ENCODE peak calls at places on chromosomes 7 and 10, in seven cellular contexts. K is lower lobe of right lung, E is ovary, X is OCI-LY7, T is HCT116, Q is A549, O is stomach. D is an unnamed sample.

GRCh38 chr7:21146642-21147423 is 281.1 kb upstream of the SP4 start:
- DNase-seq in K (no peak), E (no peak), X (no peak), T (no peak), Q (no peak), O (no peak), D (no peak)

GRCh38 chr7:92831716-92832622 is 4.4 kb downstream of the CDK6 start:
- DNase-seq in K (no peak), E (no peak), X (no peak), T (no peak), Q (no peak), O (no peak), D (no peak)

GRCh38 chr10:47134166-47134565 is 165.8 kb upstream of the GDF10 start:
- DNase-seq in K (peak; percentile 66), E (no peak), X (no peak), T (no peak), Q (no peak), O (no peak), D (no peak)

GRCh38 chr10:12750526-12751201 is 250.8 kb downstream of the CCDC3 start:
- DNase-seq in K (no peak), E (no peak), X (no peak), T (no peak), Q (no peak), O (no peak), D (no peak)

GRCh38 chr7:107579881-107580715 is at the start of gene BCAP29:
- DNase-seq in K (peak; percentile 84), E (peak; percentile 59), X (peak; percentile 82), T (peak; percentile 38), Q (peak; percentile 64), O (peak; percentile 74), D (peak; percentile 92)

GRCh38 chr7:72416846-72417245 is 4.7 kb upstream of the CALN1 start:
- DNase-seq in K (no peak), E (no peak), X (no peak), T (no peak), Q (no peak), O (no peak), D (no peak)

GRCh38 chr7:38671901-38672559 is 40.9 kb upstream of the AMPH start:
- DNase-seq in K (no peak), E (no peak), X (peak; percentile 11), T (no peak), Q (no peak), O (no peak), D (no peak)

GRCh38 chr7:96182424-96183158 is 139.3 kb downstream of the SLC25A13 start:
- DNase-seq in K (no peak), E (no peak), X (no peak), T (no peak), Q (no peak), O (no peak), D (no peak)

GRCh38 chr10:47013469-47014169 is 102.4 kb downstream of the PTPN20 start:
- DNase-seq in K (peak; percentile 34), E (no peak), X (no peak), T (no peak), Q (no peak), O (no peak), D (peak; percentile 54)

GRCh38 chr7:47942132-47942531 is 6.1 kb downstream of the PKD1L1 start:
- DNase-seq in K (no peak), E (no peak), X (no peak), T (no peak), Q (no peak), O (no peak), D (no peak)

GRCh38 chr7:154576604-154577003 is 426.3 kb downstream of the PAXIP1 start:
- DNase-seq in K (no peak), E (no peak), X (no peak), T (no peak), Q (no peak), O (no peak), D (no peak)
- H3K9me3 ChIP-seq in K (no peaks in the 10 kb centered on the region), E (no peaks in the 10 kb centered on the region), X (peaks cover 9% of the 10 kb centered on the region), T (peaks cover 18% of the 10 kb centered on the region), Q (peaks cover 2% of the 10 kb centered on the region), O (no peaks in the 10 kb centered on the region), D (no peaks in the 10 kb centered on the region)

DNA sequence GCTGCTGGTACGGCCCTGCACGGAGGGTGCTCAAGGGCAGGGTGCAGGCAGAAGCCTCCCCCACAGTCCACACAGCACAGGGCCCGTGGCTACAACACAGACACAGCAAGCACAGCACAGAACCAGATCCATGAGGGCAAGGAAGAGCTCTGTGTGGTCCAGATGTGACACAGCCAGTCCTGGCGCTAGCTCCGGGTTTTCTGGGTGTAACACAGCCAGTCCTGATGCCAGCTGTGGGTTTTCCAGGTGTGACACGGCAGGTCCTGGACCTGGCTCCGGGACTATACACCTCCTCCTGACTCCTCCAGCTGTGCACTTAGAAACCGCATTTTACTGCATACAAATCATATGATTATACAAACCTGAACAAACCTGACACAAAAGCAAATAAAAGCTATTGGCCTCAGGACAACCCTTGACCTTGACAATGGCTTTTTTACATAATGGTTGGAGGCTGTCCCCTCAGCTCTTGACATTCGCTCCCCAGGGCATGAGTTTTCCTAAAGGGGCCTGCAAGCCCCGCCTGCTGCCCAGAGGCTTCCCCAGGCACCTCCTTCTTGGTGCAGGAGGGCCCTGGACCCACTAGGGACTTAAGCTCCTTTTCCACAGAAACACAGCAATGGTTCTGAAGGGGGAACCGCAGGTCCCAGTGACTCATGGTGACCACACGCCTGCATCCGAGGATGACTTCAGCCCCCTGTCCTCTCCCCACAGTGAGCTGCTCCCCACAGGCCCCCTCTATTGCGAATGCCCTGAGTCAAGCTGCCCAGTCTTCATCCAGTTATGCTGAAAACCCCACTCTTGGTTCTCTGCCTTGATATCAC is 209.6 kb downstream of the PTPRN2 start:
- DNase-seq in K (no peak), E (no peak), X (no peak), T (no peak), Q (no peak), O (peak; percentile 67), D (no peak)
- H3K9me3 ChIP-seq in K (peaks cover 4% of the 10 kb centered on the region), E (no peaks in the 10 kb centered on the region), X (no peaks in the 10 kb centered on the region), T (no peaks in the 10 kb centered on the region), Q (no peaks in the 10 kb centered on the region), O (peaks cover 7% of the 10 kb centered on the region), D (no peaks in the 10 kb centered on the region)

GRCh38 chr10:18556522-18557147 is 94.8 kb downstream of the NSUN6 start:
- DNase-seq in K (no peak), E (no peak), X (no peak), T (no peak), Q (no peak), O (no peak), D (no peak)
- H3K9me3 ChIP-seq in K (peaks cover 3% of the 10 kb centered on the region), E (no peaks in the 10 kb centered on the region), X (peaks cover 3% of the 10 kb centered on the region), T (peaks cover 10% of the 10 kb centered on the region), Q (peaks cover 4% of the 10 kb centered on the region), O (peaks cover 11% of the 10 kb centered on the region), D (no peaks in the 10 kb centered on the region)

DNA sequence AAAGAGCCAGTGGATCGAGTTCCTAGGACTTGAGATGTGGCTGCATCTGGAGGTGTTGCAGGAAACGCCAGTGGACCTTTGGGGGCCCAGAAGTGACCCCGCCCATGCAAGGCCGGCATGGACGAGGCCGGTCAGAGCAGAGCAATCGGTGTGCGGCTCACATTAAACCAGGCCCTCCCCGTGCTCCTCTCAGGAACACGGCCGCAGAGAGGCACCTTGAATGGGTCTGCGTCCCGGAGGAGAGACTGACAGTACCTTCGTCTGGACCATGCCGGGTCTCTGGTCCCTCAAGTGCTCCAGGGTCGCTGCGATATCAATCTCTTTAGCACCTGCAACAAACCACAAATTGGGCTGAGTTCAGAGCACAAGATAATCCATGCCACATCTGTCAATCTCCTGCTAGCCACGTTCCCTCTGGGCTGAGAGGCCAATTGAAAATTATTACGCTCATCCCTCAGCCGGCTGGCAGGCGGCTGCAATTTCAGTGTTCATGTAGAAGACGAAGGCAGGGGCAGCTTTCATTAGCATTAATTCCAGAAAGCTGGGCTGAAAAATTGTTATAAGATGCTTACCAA is 212.0 kb downstream of the DNAJB6 start:
- DNase-seq in K (peak; percentile 34), E (no peak), X (no peak), T (no peak), Q (no peak), O (no peak), D (peak; percentile 20)
- H3K9me3 ChIP-seq in K (no peaks in the 10 kb centered on the region), E (no peaks in the 10 kb centered on the region), X (no peaks in the 10 kb centered on the region), T (no peaks in the 10 kb centered on the region), Q (no peaks in the 10 kb centered on the region), O (no peaks in the 10 kb centered on the region), D (no peaks in the 10 kb centered on the region)

DNA sequence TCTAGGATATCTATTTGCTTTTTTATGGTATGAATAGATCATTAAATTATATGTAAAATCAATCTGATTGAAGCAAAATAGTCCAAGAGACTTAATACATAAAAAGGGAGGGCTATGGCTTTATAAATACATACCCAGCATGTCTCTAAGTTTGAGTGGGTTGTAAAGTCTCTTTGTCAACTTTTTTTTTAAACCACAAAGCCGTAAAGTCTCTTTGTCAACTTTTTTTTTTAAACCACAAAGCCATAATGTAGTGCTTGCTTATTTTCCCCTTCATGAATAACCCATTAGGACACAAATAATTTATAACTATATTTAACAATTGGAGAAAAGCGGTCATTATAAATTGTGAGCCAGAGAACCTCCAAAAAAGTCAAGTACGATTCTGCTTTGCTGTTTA is 5.7 kb downstream of the HECTD2 start:
- DNase-seq in K (no peak), E (no peak), X (no peak), T (no peak), Q (no peak), O (no peak), D (no peak)
- H3K9me3 ChIP-seq in K (no peaks in the 10 kb centered on the region), E (no peaks in the 10 kb centered on the region), X (no peaks in the 10 kb centered on the region), T (no peaks in the 10 kb centered on the region), Q (no peaks in the 10 kb centered on the region), O (no peaks in the 10 kb centered on the region), D (no peaks in the 10 kb centered on the region)

DNA sequence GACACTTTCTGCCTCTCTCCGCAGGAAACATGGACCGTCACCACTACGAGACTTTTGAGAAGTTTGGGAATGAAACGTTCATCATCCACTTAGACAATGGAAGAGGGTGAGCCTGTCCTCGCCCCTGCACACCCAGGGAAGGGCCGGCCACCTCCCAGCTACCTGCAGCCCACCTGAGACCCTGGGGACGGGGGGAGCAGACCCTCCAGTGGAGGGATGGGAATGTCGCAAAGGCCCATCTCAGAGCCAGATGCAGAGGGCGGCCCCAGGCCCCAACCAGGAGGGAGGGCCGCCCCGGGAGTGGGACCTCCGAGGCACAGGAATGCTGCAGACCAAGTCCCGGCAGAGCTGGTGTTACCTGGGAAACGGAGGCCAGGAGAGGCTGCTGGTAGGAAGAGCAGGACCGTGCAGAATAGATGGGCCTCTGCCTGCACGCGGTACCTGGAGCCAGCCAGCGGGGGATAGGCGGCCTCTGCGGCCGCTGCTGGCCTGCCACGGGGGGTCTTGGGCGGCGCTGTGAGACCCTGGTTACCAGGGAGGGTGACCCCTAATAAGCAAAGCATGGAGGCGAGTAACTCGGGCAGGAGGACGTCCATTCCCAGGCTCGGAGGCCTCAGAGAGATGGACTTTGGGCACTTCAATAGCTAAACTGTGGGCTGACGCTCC is 32.9 kb upstream of the FOXL3 start:
- DNase-seq in K (peak; percentile 28), E (no peak), X (no peak), T (no peak), Q (no peak), O (no peak), D (peak; percentile 32)
- H3K9me3 ChIP-seq in K (no peaks in the 10 kb centered on the region), E (no peaks in the 10 kb centered on the region), X (peaks cover 12% of the 10 kb centered on the region), T (peaks cover 13% of the 10 kb centered on the region), Q (peaks cover 57% of the 10 kb centered on the region), O (peaks cover 12% of the 10 kb centered on the region), D (no peaks in the 10 kb centered on the region)

DNA sequence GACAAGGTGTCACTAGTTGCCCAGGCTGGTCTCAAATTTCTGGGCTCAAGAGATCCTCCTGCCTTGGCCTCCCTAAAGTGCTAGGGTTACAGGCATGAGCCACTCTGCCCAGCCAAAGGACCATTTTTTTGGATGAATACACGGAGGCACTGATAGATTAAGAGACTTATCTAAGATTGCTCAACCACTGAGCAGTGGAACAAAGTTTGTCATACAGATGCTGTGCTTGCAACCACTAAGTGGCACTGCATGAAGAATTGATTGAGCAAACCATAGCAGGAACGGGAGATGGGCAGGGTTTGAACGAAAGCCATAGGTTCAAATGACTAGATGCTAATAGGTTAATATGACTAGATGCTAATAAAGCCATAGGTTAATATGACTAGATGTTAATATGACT is 61.1 kb downstream of the EBLN1 start:
- DNase-seq in K (no peak), E (no peak), X (no peak), T (no peak), Q (no peak), O (no peak), D (no peak)
- H3K9me3 ChIP-seq in K (no peaks in the 10 kb centered on the region), E (no peaks in the 10 kb centered on the region), X (no peaks in the 10 kb centered on the region), T (no peaks in the 10 kb centered on the region), Q (peaks cover 2% of the 10 kb centered on the region), O (no peaks in the 10 kb centered on the region), D (no peaks in the 10 kb centered on the region)

D was measured in right cardiac atrium.